ENCODE peak calls at places on chromosomes 13 and 19, in six cellular contexts. P, C, I, A, B and E are unnamed samples.

GRCh38 chr13:35961002-35961401 is 170.2 kb downstream of the DCLK1 start:
- DNase-seq in P (no peak), C (no peak), I (no peak), A (no peak), B (no peak), E (no peak)

GRCh38 chr13:112244061-112244460 is 132.1 kb upstream of the SPACA7 start:
- DNase-seq in P (no peak), C (no peak), I (no peak), A (no peak), B (no peak), E (no peak)

GRCh38 chr13:107124129-107124718 is 556.3 kb upstream of the ARGLU1 start:
- DNase-seq in P (peak), C (no peak), I (no peak), A (no peak), B (no peak), E (no peak)

GRCh38 chr13:70249332-70250064 is 141.2 kb upstream of the KLHL1 start:
- DNase-seq in P (peak), C (no peak), I (no peak), A (no peak), B (no peak), E (no peak)

GRCh38 chr13:60787083-60787482 is 390.1 kb downstream of the TDRD3 start:
- DNase-seq in P (no peak), C (no peak), I (no peak), A (no peak), B (no peak), E (no peak)

GRCh38 chr13:50509771-50510441 is 333.6 kb downstream of the DLEU7 start:
- DNase-seq in P (no peak), C (no peak), I (no peak), A (no peak), B (no peak), E (no peak)

GRCh38 chr19:9130965-9131364 is 4.2 kb upstream of the OR7G3 start:
- DNase-seq in P (no peak), C (no peak), I (no peak), A (no peak), B (no peak), E (no peak)

GRCh38 chr19:18224525-18225354 is 1.5 kb downstream of the PDE4C start:
- DNase-seq in P (peak), C (peak), I (peak), A (peak), B (peak), E (peak)

GRCh38 chr19:30066781-30067759 is 125.0 kb downstream of the URI1 start:
- DNase-seq in P (no peak), C (no peak), I (no peak), A (no peak), B (peak), E (no peak)

GRCh38 chr13:78602561-78603239 is 652 bp downstream of the POU4F1 start:
- DNase-seq in P (peak), C (no peak), I (no peak), A (no peak), B (no peak), E (no peak)

GRCh38 chr13:36875955-36876354 is 44.1 kb downstream of the SMAD9 start:
- DNase-seq in P (no peak), C (no peak), I (no peak), A (no peak), B (no peak), E (no peak)

GRCh38 chr13:76019421-76020044 is 383.4 kb downstream of the LMO7 start:
- DNase-seq in P (no peak), C (peak), I (peak), A (peak), B (no peak), E (no peak)

GRCh38 chr13:44853641-44854040 is 135.6 kb downstream of the NUFIP1 start:
- DNase-seq in P (no peak), C (no peak), I (no peak), A (peak), B (no peak), E (no peak)

GRCh38 chr19:39970424-39970673 is 616 bp upstream of the PSMC4 start:
- DNase-seq in P (no peak), C (no peak), I (no peak), A (no peak), B (no peak), E (no peak)

GRCh38 chr13:59603646-59604045 is 560.1 kb downstream of the DIAPH3 start:
- DNase-seq in P (no peak), C (no peak), I (no peak), A (no peak), B (no peak), E (no peak)

GRCh38 chr19:4534836-4535658 is at the start of gene PLIN5:
- DNase-seq in P (peak), C (peak), I (peak), A (peak), B (no peak), E (peak)
- TF ChIP-seq CTCF in P (no peak), C (no peak), I (no peak), A (no peak), B (no peak), E (no peak)

GRCh38 chr19:6963937-6964336 is 57.3 kb downstream of the MBD3L2B start:
- DNase-seq in P (no peak), C (no peak), I (no peak), A (peak), B (no peak), E (no peak)
- TF ChIP-seq CTCF in P (no peak), C (no peak), I (peak), A (no peak), B (no peak), E (no peak)

GRCh38 chr19:16525751-16526481 is 16.3 kb downstream of the CHERP start:
- DNase-seq in P (no peak), C (no peak), I (no peak), A (no peak), B (no peak), E (no peak)

GRCh38 chr19:16529466-16530144 is 12.6 kb downstream of the CHERP start:
- DNase-seq in P (no peak), C (no peak), I (no peak), A (no peak), B (no peak), E (no peak)

GRCh38 chr19:16530540-16531379 is 11.5 kb downstream of the CHERP start:
- DNase-seq in P (no peak), C (no peak), I (no peak), A (no peak), B (no peak), E (no peak)

GRCh38 chr19:16527334-16527935 is 14.8 kb downstream of the CHERP start:
- DNase-seq in P (no peak), C (no peak), I (no peak), A (no peak), B (no peak), E (no peak)

DNA sequence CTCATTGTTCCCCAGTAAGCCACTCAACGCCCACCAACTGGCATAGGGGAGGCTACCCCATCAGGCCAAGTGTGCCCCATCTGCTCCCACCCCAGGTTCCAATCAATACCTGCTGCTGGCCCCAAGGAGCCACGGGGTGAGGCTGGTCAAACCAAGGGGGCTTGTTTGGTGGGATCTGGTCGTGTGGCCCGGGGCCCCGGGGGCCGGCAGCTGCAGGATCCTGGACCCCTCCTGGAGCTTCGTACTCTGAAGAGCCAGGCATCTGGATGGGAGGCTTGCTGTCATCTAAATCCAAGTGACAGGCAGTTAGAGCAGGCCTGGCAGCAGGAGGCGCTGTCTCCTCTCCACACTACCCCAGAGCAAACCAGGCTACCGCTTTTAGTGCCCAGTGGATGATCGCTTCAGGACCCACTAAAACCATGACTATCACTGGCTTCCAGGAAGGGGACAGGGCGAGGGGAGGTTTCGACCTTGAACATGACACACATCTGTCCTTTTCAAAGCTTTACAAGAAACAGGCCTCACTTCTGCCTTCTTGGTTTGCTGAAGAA is 14.2 kb downstream of the CHERP start:
- DNase-seq in P (peak), C (peak), I (no peak), A (peak), B (no peak), E (no peak)
- TF ChIP-seq CTCF in P (peak), C (peak), I (peak), A (no peak), B (peak), E (no peak)

DNA sequence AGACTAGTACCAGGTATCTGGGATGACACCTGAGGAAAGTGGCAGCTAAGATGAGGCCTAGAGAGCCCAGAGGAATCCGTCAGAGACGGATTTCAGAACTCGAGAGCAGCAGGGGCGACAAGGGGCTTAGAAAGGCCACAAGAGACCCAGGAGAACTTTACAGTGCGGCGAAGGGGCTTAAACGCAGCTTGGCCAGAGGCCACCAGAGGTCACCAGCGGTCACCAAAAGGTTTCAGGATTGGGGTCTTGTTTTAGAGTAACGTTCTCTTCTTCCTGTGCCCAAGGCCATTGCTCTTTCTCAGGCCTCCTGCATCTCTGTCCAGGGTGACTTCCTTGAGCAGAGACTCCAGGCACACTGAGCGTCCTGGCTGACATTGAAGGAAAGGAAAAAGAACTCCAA is 2.2 kb downstream of the ZSCAN22 start:
- DNase-seq in P (no peak), C (peak), I (no peak), A (no peak), B (no peak), E (no peak)
- TF ChIP-seq CTCF in P (no peak), C (peak), I (no peak), A (no peak), B (no peak), E (no peak)